ENCODE peak calls at places on chromosome 3, in six cellular contexts. S is stimulated activated CD4-positive, alpha-beta T cell treated with anti-CD3 and anti-CD28 coated beads, Interleukin-4, amount 100 ng/mL, for 1 hour; H is stimulated activated CD8-positive, alpha-beta memory T cell treated with anti-CD3 and anti-CD28 coated beads, Interleukin-2, amount 100 ng/mL, for 1 hour; G is endothelial cell; W is activated T-cell treated with anti-CD3 and anti-CD28 coated beads, Interleukin-2, amount 50 U/mL, for 72 hours; K is A549. U is an unnamed sample.

GRCh38 chr3:117666316-117666715 is 956.7 kb downstream of the TUSC7 start:
- DNase-seq in S (no peak), H (no peak), G (no peak), W (no peak), K (no peak), U (no peak)

GRCh38 chr3:89360155-89360554 is 252.7 kb downstream of the EPHA3 start:
- DNase-seq in S (no peak), H (no peak), G (no peak), W (no peak), K (no peak), U (no peak)

GRCh38 chr3:196179380-196180308 is 31.6 kb downstream of the ZDHHC19 start:
- DNase-seq in S (peak; percentile 79), H (peak; percentile 66), G (no peak), W (peak; percentile 90), K (no peak), U (peak; percentile 76)

GRCh38 chr3:51777985-51778384 is 1.1 kb downstream of the IQCF6 start:
- DNase-seq in S (no peak), H (no peak), G (no peak), W (no peak), K (no peak), U (no peak)

GRCh38 chr3:127005864-127006500 is 23.1 kb downstream of the PLXNA1 start:
- DNase-seq in S (no peak), H (no peak), G (no peak), W (no peak), K (no peak), U (no peak)

GRCh38 chr3:46097691-46098241 is 70.5 kb upstream of the XCR1 start:
- DNase-seq in S (peak; percentile 34), H (no peak), G (no peak), W (peak; percentile 59), K (no peak), U (peak; percentile 52)

GRCh38 chr3:165519687-165520086 is 317.5 kb downstream of the BCHE start:
- DNase-seq in S (no peak), H (no peak), G (no peak), W (no peak), K (no peak), U (no peak)

GRCh38 chr3:98894791-98895576 is 6.5 kb downstream of the DCBLD2 start:
- DNase-seq in S (no peak), H (no peak), G (no peak), W (no peak), K (no peak), U (no peak)

GRCh38 chr3:43884581-43884980 is 193.8 kb downstream of the ABHD5 start:
- DNase-seq in S (no peak), H (no peak), G (no peak), W (no peak), K (no peak), U (no peak)

GRCh38 chr3:14000556-14000955 is 120.7 kb upstream of the WNT7A start:
- DNase-seq in S (no peak), H (no peak), G (no peak), W (no peak), K (no peak), U (no peak)